ENCODE peak calls at places on chromosomes 6 and 20, in nine cellular contexts. G, O, T, C, Z, Y, Q, E and H are unnamed samples. For H3K4me1, the result is how much of the 10 kb centered on the place peaks cover.

GRCh38 chr6:71446084-71446869 is 157.7 kb downstream of the OGFRL1 start:
- DNase-seq in G (no peak), O (no peak), T (no peak), C (no peak), Z (no peak), Y (no peak), Q (no peak), E (no peak), H (no peak)

GRCh38 chr20:63702751-63703470 is 4.9 kb downstream of the ARFRP1 start:
- DNase-seq in G (no peak), O (no peak), T (no peak), C (no peak), Z (peak), Y (no peak), Q (no peak), E (no peak), H (no peak)

GRCh38 chr20:52083627-52084232 is 107.8 kb downstream of the ZFP64 start:
- DNase-seq in G (no peak), O (peak), T (peak), C (peak), Z (no peak), Y (peak), Q (peak), E (peak), H (peak)

GRCh38 chr6:20575691-20576451 is 41.6 kb downstream of the CDKAL1 start:
- DNase-seq in G (no peak), O (no peak), T (no peak), C (no peak), Z (no peak), Y (no peak), Q (no peak), E (no peak), H (no peak)

GRCh38 chr6:6588064-6588923 is at the start of gene LY86:
- DNase-seq in G (no peak), O (no peak), T (peak), C (peak), Z (no peak), Y (no peak), Q (no peak), E (peak), H (no peak)

GRCh38 chr6:134466751-134467525 is 149.0 kb upstream of the SGK1 start:
- DNase-seq in G (no peak), O (no peak), T (no peak), C (no peak), Z (no peak), Y (no peak), Q (peak), E (no peak), H (no peak)

GRCh38 chr6:168117942-168118341 is 38.9 kb upstream of the FRMD1 start:
- DNase-seq in G (no peak), O (no peak), T (no peak), C (no peak), Z (no peak), Y (no peak), Q (no peak), E (no peak), H (no peak)

GRCh38 chr6:144066745-144067484 is 28.5 kb downstream of the SF3B5 start:
- DNase-seq in G (no peak), O (no peak), T (no peak), C (no peak), Z (no peak), Y (no peak), Q (no peak), E (no peak), H (no peak)

GRCh38 chr20:19812696-19813095 is 54.6 kb downstream of the RIN2 start:
- DNase-seq in G (no peak), O (no peak), T (no peak), C (no peak), Z (no peak), Y (no peak), Q (no peak), E (no peak), H (no peak)

GRCh38 chr6:78500299-78501089 is 366.9 kb upstream of the IRAK1BP1 start:
- DNase-seq in G (no peak), O (no peak), T (no peak), C (no peak), Z (no peak), Y (no peak), Q (no peak), E (no peak), H (no peak)

GRCh38 chr20:24978493-24978892 is 14.1 kb downstream of the APMAP start:
- DNase-seq in G (no peak), O (no peak), T (no peak), C (no peak), Z (no peak), Y (no peak), Q (no peak), E (no peak), H (no peak)

GRCh38 chr6:80329496-80329895 is 223.0 kb downstream of the BCKDHB start:
- DNase-seq in G (no peak), O (no peak), T (no peak), C (no peak), Z (no peak), Y (no peak), Q (no peak), E (no peak), H (no peak)

GRCh38 chr6:122406187-122406586 is 6.7 kb downstream of the HSF2 start:
- DNase-seq in G (no peak), O (no peak), T (no peak), C (no peak), Z (no peak), Y (no peak), Q (no peak), E (no peak), H (no peak)

GRCh38 chr6:123747515-123747914 is 56.1 kb upstream of the NKAIN2 start:
- DNase-seq in G (no peak), O (no peak), T (no peak), C (no peak), Z (no peak), Y (peak), Q (no peak), E (no peak), H (no peak)

GRCh38 chr6:125947581-125947980 is 9.0 kb upstream of the HINT3 start:
- DNase-seq in G (no peak), O (peak), T (peak), C (no peak), Z (no peak), Y (no peak), Q (peak), E (no peak), H (no peak)

GRCh38 chr6:165178056-165178455 is 131.3 kb downstream of the C6orf118 start:
- DNase-seq in G (no peak), O (no peak), T (no peak), C (no peak), Z (no peak), Y (no peak), Q (peak), E (no peak), H (peak)

GRCh38 chr6:52609968-52610367 is 33.1 kb upstream of the TRAM2 start:
- DNase-seq in G (no peak), O (no peak), T (no peak), C (no peak), Z (no peak), Y (no peak), Q (no peak), E (no peak), H (no peak)

GRCh38 chr6:155301867-155302266 is 12.4 kb downstream of the TFB1M start:
- DNase-seq in G (no peak), O (peak), T (no peak), C (no peak), Z (no peak), Y (peak), Q (no peak), E (no peak), H (no peak)

GRCh38 chr20:63234693-63235398 is 859 bp upstream of the BIRC7 start:
- DNase-seq in G (no peak), O (no peak), T (no peak), C (peak), Z (no peak), Y (no peak), Q (peak), E (no peak), H (peak)

GRCh38 chr20:1304711-1305515 is 24.0 kb downstream of the SDCBP2 start:
- DNase-seq in G (no peak), O (no peak), T (no peak), C (no peak), Z (no peak), Y (no peak), Q (no peak), E (no peak), H (no peak)

GRCh38 chr6:169827372-169827771 is 76.0 kb downstream of the ERMARD start:
- DNase-seq in G (no peak), O (no peak), T (no peak), C (no peak), Z (no peak), Y (no peak), Q (no peak), E (no peak), H (no peak)

GRCh38 chr6:22470454-22471368 is 98.7 kb upstream of the HDGFL1 start:
- DNase-seq in G (no peak), O (peak), T (peak), C (no peak), Z (peak), Y (peak), Q (peak), E (peak), H (peak)

GRCh38 chr20:34040300-34041015 is 46.7 kb downstream of the RALY start:
- DNase-seq in G (no peak), O (no peak), T (no peak), C (no peak), Z (peak), Y (no peak), Q (no peak), E (peak), H (no peak)

GRCh38 chr6:159862103-159862502 is 28.7 kb upstream of the MAS1 start:
- DNase-seq in G (no peak), O (no peak), T (no peak), C (no peak), Z (no peak), Y (no peak), Q (no peak), E (no peak), H (no peak)

GRCh38 chr6:63997217-63997616 is 361.6 kb downstream of the PHF3 start:
- DNase-seq in G (no peak), O (no peak), T (no peak), C (no peak), Z (no peak), Y (no peak), Q (no peak), E (no peak), H (no peak)

GRCh38 chr6:27871919-27872633 is 40.1 kb downstream of the OR2B2 start:
- DNase-seq in G (peak), O (peak), T (peak), C (peak), Z (peak), Y (peak), Q (peak), E (peak), H (peak)

GRCh38 chr6:27870486-27870885 is 41.7 kb downstream of the OR2B2 start:
- DNase-seq in G (no peak), O (no peak), T (no peak), C (peak), Z (no peak), Y (no peak), Q (no peak), E (no peak), H (no peak)

GRCh38 chr6:27872634-27873028 is 39.6 kb downstream of the OR2B2 start:
- DNase-seq in G (no peak), O (no peak), T (no peak), C (peak), Z (no peak), Y (no peak), Q (no peak), E (no peak), H (no peak)

GRCh38 chr6:27867941-27868705 is 44.1 kb downstream of the OR2B2 start:
- DNase-seq in G (no peak), O (peak), T (no peak), C (peak), Z (no peak), Y (peak), Q (no peak), E (no peak), H (no peak)

GRCh38 chr6:27873101-27874030 is 38.8 kb downstream of the OR2B2 start:
- DNase-seq in G (peak), O (peak), T (no peak), C (peak), Z (no peak), Y (peak), Q (peak), E (peak), H (peak)
- H3K27ac ChIP-seq in G (peak), O (peak), T (peak), C (peak), Z (peak), Y (peak), Q (peak), E (peak), H (peak)

GRCh38 chr6:44064948-44065272 is 62.3 kb downstream of the MRPL14 start:
- DNase-seq in G (no peak), O (no peak), T (no peak), C (no peak), Z (no peak), Y (no peak), Q (no peak), E (no peak), H (no peak)
- H3K4me1 ChIP-seq in G (under half), O (under half), T (under half), C (under half), Z (half or more), Y (under half), Q (half or more), E (half or more), H (under half)

DNA sequence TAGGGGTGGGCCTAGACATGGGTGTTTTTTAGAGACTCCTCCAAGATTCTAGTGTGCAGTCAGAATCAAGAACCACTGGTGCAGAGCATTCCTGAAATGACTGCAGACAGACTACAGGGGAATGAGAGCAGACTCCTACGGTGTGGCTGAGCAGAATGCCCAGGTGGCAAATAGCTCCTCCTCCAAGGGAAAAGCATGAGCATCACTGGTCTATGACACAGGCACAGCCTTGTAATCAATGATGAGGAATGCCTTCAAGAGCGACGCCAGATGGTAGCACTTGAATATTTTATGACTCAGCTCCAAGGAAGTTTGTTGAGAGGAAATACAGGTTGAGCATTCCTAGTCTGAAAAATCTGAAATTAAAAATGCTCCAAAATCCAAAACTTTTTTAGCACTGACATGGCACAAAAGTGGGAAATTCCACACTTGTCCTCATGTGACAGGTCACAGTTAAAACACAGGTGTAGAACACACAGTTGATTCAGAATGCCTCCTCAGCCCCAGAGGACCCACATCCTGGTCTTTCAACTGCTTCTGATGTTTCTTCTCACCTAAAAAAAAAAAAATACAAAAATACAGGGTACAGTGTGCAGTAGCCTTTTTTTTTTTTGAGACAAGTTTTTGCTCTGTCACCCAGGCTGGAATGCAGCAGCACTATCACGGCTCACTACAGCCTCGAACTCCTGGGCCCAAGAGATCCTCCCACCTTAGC is 10.5 kb upstream of the FAM8A1 start:
- DNase-seq in G (no peak), O (peak), T (peak), C (no peak), Z (no peak), Y (peak), Q (peak), E (no peak), H (peak)
- TF ChIP-seq CTCF in G (no peak), O (no peak), T (no peak), C (no peak), Z (no peak), Y (peak), Q (peak), E (no peak), H (peak)

GRCh38 chr6:140908505-140908904 is 1224.2 kb upstream of the GJE1 start:
- DNase-seq in G (no peak), O (no peak), T (no peak), C (no peak), Z (no peak), Y (no peak), Q (no peak), E (no peak), H (no peak)
- H3K27ac ChIP-seq in G (no peak), O (no peak), T (no peak), C (no peak), Z (no peak), Y (no peak), Q (no peak), E (no peak), H (no peak)

GRCh38 chr6:3524461-3524860 is 67.6 kb upstream of the SLC22A23 start:
- DNase-seq in G (no peak), O (no peak), T (no peak), C (no peak), Z (no peak), Y (no peak), Q (no peak), E (no peak), H (no peak)

GRCh38 chr6:3522561-3523287 is 65.9 kb upstream of the SLC22A23 start:
- DNase-seq in G (no peak), O (no peak), T (no peak), C (no peak), Z (no peak), Y (no peak), Q (peak), E (no peak), H (peak)

GRCh38 chr6:3523966-3524365 is 67.1 kb upstream of the SLC22A23 start:
- DNase-seq in G (no peak), O (no peak), T (no peak), C (no peak), Z (no peak), Y (no peak), Q (no peak), E (no peak), H (no peak)

GRCh38 chr6:3520541-3521220 is 63.8 kb upstream of the SLC22A23 start:
- DNase-seq in G (no peak), O (no peak), T (no peak), C (no peak), Z (no peak), Y (no peak), Q (no peak), E (no peak), H (no peak)

GRCh38 chr6:3523288-3523670 is 66.4 kb upstream of the SLC22A23 start:
- DNase-seq in G (no peak), O (no peak), T (no peak), C (no peak), Z (no peak), Y (no peak), Q (no peak), E (no peak), H (no peak)
- H3K4me1 ChIP-seq in G (under half), O (under half), T (under half), C (under half), Z (under half), Y (under half), Q (under half), E (under half), H (under half)

DNA sequence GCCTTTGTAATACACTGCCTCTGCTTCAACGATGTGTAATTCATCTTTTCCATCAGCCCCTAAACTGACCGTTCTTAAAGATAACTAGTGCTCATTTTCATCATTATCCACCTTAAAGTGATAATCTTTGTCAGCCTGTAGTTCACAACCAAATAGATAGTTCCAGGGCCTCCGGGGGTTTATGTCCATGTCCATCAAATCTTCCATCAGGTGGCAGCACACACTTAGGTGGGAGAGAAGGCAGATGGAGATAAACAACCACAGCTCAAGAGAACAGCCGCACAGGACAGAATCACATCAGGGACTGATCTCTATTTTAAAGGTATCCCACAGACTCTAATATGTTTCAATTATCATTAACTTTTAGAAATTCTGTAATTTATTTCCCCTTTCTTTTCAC is 90.9 kb downstream of the LMBRD1 start:
- DNase-seq in G (no peak), O (no peak), T (no peak), C (no peak), Z (no peak), Y (no peak), Q (peak), E (no peak), H (no peak)
- TF ChIP-seq CTCF in G (no peak), O (no peak), T (no peak), C (peak), Z (no peak), Y (peak), Q (no peak), E (no peak), H (no peak)

DNA sequence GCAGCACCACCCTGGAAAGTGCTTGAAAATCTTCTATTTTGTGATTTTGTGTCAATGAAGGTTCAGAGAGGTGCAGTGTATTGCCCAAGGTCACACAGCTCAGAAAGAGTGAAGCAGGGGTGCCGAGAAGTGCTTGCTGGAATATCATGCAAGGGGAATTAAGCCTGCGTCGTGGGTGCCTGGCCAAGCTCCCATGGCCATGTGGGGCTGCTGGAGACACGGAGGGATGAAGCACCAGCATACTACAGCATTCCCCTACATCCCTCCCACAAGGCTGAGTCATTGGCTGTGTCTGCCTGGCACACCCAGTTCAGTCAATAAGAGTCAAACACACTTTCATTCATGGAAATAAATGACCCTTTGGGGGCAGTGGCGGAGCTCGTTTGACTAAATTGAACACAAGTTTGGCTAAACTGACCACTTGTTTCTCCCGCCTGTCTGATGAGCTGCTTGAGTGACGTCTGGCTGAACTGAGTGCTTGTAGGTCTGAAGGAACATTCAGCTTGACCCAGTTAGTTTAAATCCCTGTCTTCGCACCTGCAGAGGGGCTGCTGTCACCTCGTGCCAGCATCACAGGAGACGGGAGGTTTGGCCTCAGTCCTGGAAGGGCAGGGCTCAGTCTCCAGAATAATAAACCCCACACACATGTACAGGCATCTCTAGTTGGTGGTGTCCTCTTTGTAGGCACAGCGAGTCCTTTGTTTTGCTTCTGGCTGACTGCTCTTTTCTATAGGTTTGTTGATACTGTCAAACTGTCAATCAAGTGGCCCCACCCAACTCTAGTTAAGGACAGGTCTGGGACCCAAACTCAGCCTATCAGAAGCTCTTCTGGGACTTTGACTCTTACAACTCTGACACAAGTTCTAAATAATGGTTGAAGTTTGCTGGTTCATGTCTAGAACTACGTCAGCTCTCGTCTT is 8.4 kb upstream of the TGM2 start:
- DNase-seq in G (no peak), O (peak), T (no peak), C (no peak), Z (peak), Y (no peak), Q (peak), E (no peak), H (peak)
- H3K27ac ChIP-seq in G (no peak), O (peak), T (no peak), C (no peak), Z (no peak), Y (no peak), Q (peak), E (no peak), H (no peak)

GRCh38 chr6:15986027-15986629 is 142.8 kb upstream of the MYLIP start:
- DNase-seq in G (no peak), O (no peak), T (no peak), C (no peak), Z (no peak), Y (no peak), Q (no peak), E (no peak), H (no peak)
- H3K4me1 ChIP-seq in G (under half), O (under half), T (under half), C (under half), Z (under half), Y (under half), Q (under half), E (under half), H (under half)

GRCh38 chr20:12057778-12058177 is 140.1 kb downstream of the BTBD3 start:
- DNase-seq in G (no peak), O (no peak), T (no peak), C (no peak), Z (no peak), Y (no peak), Q (no peak), E (no peak), H (no peak)
- TF ChIP-seq CTCF in G (no peak), O (no peak), T (no peak), C (no peak), Z (no peak), Y (no peak), Q (no peak), E (no peak), H (no peak)

GRCh38 chr6:158642097-158642601 is 2.4 kb downstream of the DYNLT1 start:
- DNase-seq in G (no peak), O (peak), T (peak), C (no peak), Z (peak), Y (no peak), Q (no peak), E (peak), H (peak)
- H3K27ac ChIP-seq in G (no peak), O (peak), T (peak), C (no peak), Z (peak), Y (no peak), Q (no peak), E (peak), H (peak)